ENCODE peak calls at places on chromosome 13, in seven cellular contexts. S is PC-3; N is HCT116; P is WTC11; R is GM12878; O is stimulated activated naive CD8-positive, alpha-beta T cell treated with anti-CD3 and anti-CD28 coated beads, Interleukin-15, Interleukin-2, amounts not matched to agents 100 U/mL and 50 U/mL, for 24 hours; W is activated CD8-positive, alpha-beta T cell treated with anti-CD3 and anti-CD28 coated beads for 36 hours. L is an unnamed sample.

GRCh38 chr13:78298657-78299056 is 304.7 kb downstream of the POU4F1 start:
- ATAC-seq in O (no peak), S (no peak), N (no peak), R (peak), W (no peak), P (no peak), L (no peak)

GRCh38 chr13:23654111-23655110 is 84.2 kb downstream of the TNFRSF19 start:
- ATAC-seq in O (peak), P (peak), W (no peak), R (no peak), S (peak), N (no peak), L (peak)

GRCh38 chr13:63327584-63327983 is 1911.9 kb upstream of the PCDH20 start:
- ATAC-seq in N (no peak), R (peak), W (no peak), S (no peak), O (no peak), P (no peak), L (no peak)

GRCh38 chr13:79393564-79394249 is 12.3 kb downstream of the RBM26 start:
- ATAC-seq in R (peak), W (peak), O (peak), P (peak), S (peak), N (no peak), L (peak)

GRCh38 chr13:74039667-74040066 is 94.5 kb downstream of the KLF12 start:
- ATAC-seq in O (no peak), N (no peak), W (no peak), R (no peak), S (no peak), P (no peak), L (no peak)

GRCh38 chr13:112987625-112988024 is 18.6 kb downstream of the MCF2L start:
- ATAC-seq in S (no peak), N (no peak), R (no peak), P (no peak), W (no peak), O (no peak), L (no peak)

GRCh38 chr13:80841346-80841882 is 500.5 kb upstream of the SPRY2 start:
- ATAC-seq in W (no peak), P (no peak), N (no peak), S (no peak), O (no peak), R (no peak), L (no peak)

GRCh38 chr13:44142540-44142867 is 231.1 kb upstream of the SERP2 start:
- ATAC-seq in R (no peak), S (peak), O (no peak), W (no peak), N (peak), P (no peak), L (no peak)

GRCh38 chr13:21395953-21396352 is 63.1 kb downstream of the ZDHHC20 start:
- ATAC-seq in S (no peak), N (no peak), W (peak), O (peak), P (no peak), R (no peak), L (no peak)

GRCh38 chr13:59666504-59666903 is 497.2 kb downstream of the DIAPH3 start:
- ATAC-seq in O (no peak), P (no peak), N (no peak), W (no peak), R (peak), S (no peak), L (peak)

GRCh38 chr13:76210262-76210661 is 574.1 kb downstream of the LMO7 start:
- ATAC-seq in O (no peak), R (no peak), N (no peak), W (no peak), P (no peak), S (no peak), L (no peak)

GRCh38 chr13:44719857-44720671 is 143.9 kb upstream of the TSC22D1 start:
- ATAC-seq in S (peak), W (no peak), P (no peak), N (no peak), R (no peak), O (no peak), L (no peak)

GRCh38 chr13:73338389-73338788 is 279.6 kb downstream of the KLF5 start:
- ATAC-seq in R (no peak), P (no peak), N (no peak), O (no peak), W (no peak), S (no peak), L (no peak)

GRCh38 chr13:101527130-101527529 is 74.7 kb downstream of the ITGBL1 start:
- ATAC-seq in P (no peak), O (no peak), W (no peak), R (no peak), N (no peak), S (peak), L (no peak)